ENCODE peak calls at places on chromosomes 7 and 10, in eight cellular contexts. One of them, this sample, is unnamed.

GRCh38 chr7:129176853-129177369 is 11.5 kb upstream of the SMO start:
- DNase-seq in aorta: no peak
- DNase-seq in vagina: no peak
- DNase-seq in CD4-positive, alpha-beta T cell: no peak
- DNase-seq in astrocyte: no peak
- DNase-seq in mammary epithelial cell: no peak
- DNase-seq in left ventricle myocardium inferior: no peak
- DNase-seq in heart right ventricle: no peak
- DNase-seq in this sample: no peak

GRCh38 chr7:140003913-140004382 is 58.8 kb downstream of the PARP12 start:
- DNase-seq in aorta: no peak
- DNase-seq in vagina: no peak
- DNase-seq in CD4-positive, alpha-beta T cell: no peak
- DNase-seq in astrocyte: peak; percentile 26
- DNase-seq in mammary epithelial cell: peak; percentile 49
- DNase-seq in left ventricle myocardium inferior: no peak
- DNase-seq in heart right ventricle: no peak
- DNase-seq in this sample: no peak

GRCh38 chr7:5689716-5690115 is 91.7 kb downstream of the RNF216 start:
- DNase-seq in aorta: no peak
- DNase-seq in vagina: no peak
- DNase-seq in CD4-positive, alpha-beta T cell: no peak
- DNase-seq in astrocyte: no peak
- DNase-seq in mammary epithelial cell: no peak
- DNase-seq in left ventricle myocardium inferior: no peak
- DNase-seq in heart right ventricle: no peak
- DNase-seq in this sample: no peak

GRCh38 chr7:68470836-68471235 is 1127.4 kb upstream of the AUTS2 start:
- DNase-seq in aorta: no peak
- DNase-seq in vagina: no peak
- DNase-seq in CD4-positive, alpha-beta T cell: no peak
- DNase-seq in astrocyte: no peak
- DNase-seq in mammary epithelial cell: no peak
- DNase-seq in left ventricle myocardium inferior: no peak
- DNase-seq in heart right ventricle: no peak
- DNase-seq in this sample: no peak

GRCh38 chr7:148747274-148747673 is 48.6 kb downstream of the CUL1 start:
- DNase-seq in aorta: no peak
- DNase-seq in vagina: no peak
- DNase-seq in CD4-positive, alpha-beta T cell: no peak
- DNase-seq in astrocyte: no peak
- DNase-seq in mammary epithelial cell: peak; percentile 19
- DNase-seq in left ventricle myocardium inferior: no peak
- DNase-seq in heart right ventricle: no peak
- DNase-seq in this sample: no peak

GRCh38 chr10:111275091-111275490 is 198.3 kb downstream of the ADRA2A start:
- DNase-seq in aorta: no peak
- DNase-seq in vagina: no peak
- DNase-seq in CD4-positive, alpha-beta T cell: no peak
- DNase-seq in astrocyte: no peak
- DNase-seq in mammary epithelial cell: no peak
- DNase-seq in left ventricle myocardium inferior: no peak
- DNase-seq in heart right ventricle: no peak
- DNase-seq in this sample: no peak

GRCh38 chr10:11225935-11226334 is 208.3 kb downstream of the CELF2 start:
- DNase-seq in aorta: no peak
- DNase-seq in vagina: no peak
- DNase-seq in CD4-positive, alpha-beta T cell: peak; percentile 63
- DNase-seq in astrocyte: no peak
- DNase-seq in mammary epithelial cell: no peak
- DNase-seq in left ventricle myocardium inferior: no peak
- DNase-seq in heart right ventricle: peak; percentile 23
- DNase-seq in this sample: peak; percentile 39

GRCh38 chr7:75951506-75951905 is 36.6 kb downstream of the POR start:
- DNase-seq in aorta: no peak
- DNase-seq in vagina: no peak
- DNase-seq in CD4-positive, alpha-beta T cell: no peak
- DNase-seq in astrocyte: no peak
- DNase-seq in mammary epithelial cell: peak; percentile 79
- DNase-seq in left ventricle myocardium inferior: peak; percentile 43
- DNase-seq in heart right ventricle: no peak
- DNase-seq in this sample: peak; percentile 50

GRCh38 chr7:102890292-102890970 is 22.4 kb upstream of the LRRC17 start:
- DNase-seq in aorta: no peak
- DNase-seq in vagina: no peak
- DNase-seq in CD4-positive, alpha-beta T cell: no peak
- DNase-seq in astrocyte: peak; percentile 91
- DNase-seq in mammary epithelial cell: no peak
- DNase-seq in left ventricle myocardium inferior: no peak
- DNase-seq in heart right ventricle: peak; percentile 17
- DNase-seq in this sample: no peak

GRCh38 chr10:43671659-43672555 is 23.2 kb upstream of the ZNF32 start:
- DNase-seq in aorta: no peak
- DNase-seq in vagina: no peak
- DNase-seq in CD4-positive, alpha-beta T cell: no peak
- DNase-seq in astrocyte: peak; percentile 47
- DNase-seq in mammary epithelial cell: peak; percentile 46
- DNase-seq in left ventricle myocardium inferior: no peak
- DNase-seq in heart right ventricle: peak; percentile 69
- DNase-seq in this sample: peak; percentile 63

GRCh38 chr7:35593896-35594295 is 101.0 kb downstream of the HERPUD2 start:
- DNase-seq in aorta: no peak
- DNase-seq in vagina: no peak
- DNase-seq in CD4-positive, alpha-beta T cell: no peak
- DNase-seq in astrocyte: no peak
- DNase-seq in mammary epithelial cell: no peak
- DNase-seq in left ventricle myocardium inferior: no peak
- DNase-seq in heart right ventricle: no peak
- DNase-seq in this sample: no peak

GRCh38 chr10:30027057-30028005 is 32.1 kb downstream of the JCAD start:
- DNase-seq in aorta: no peak
- DNase-seq in vagina: no peak
- DNase-seq in CD4-positive, alpha-beta T cell: peak; percentile 90
- DNase-seq in astrocyte: no peak
- DNase-seq in mammary epithelial cell: peak; percentile 61
- DNase-seq in left ventricle myocardium inferior: peak; percentile 38
- DNase-seq in heart right ventricle: peak; percentile 57
- DNase-seq in this sample: peak; percentile 54

GRCh38 chr10:75944061-75944460 is 512.6 kb downstream of the LRMDA start:
- DNase-seq in aorta: no peak
- DNase-seq in vagina: no peak
- DNase-seq in CD4-positive, alpha-beta T cell: no peak
- DNase-seq in astrocyte: no peak
- DNase-seq in mammary epithelial cell: no peak
- DNase-seq in left ventricle myocardium inferior: no peak
- DNase-seq in heart right ventricle: no peak
- DNase-seq in this sample: no peak

GRCh38 chr7:101828308-101829020 is 11.0 kb downstream of the CUX1 start:
- DNase-seq in aorta: peak; percentile 62
- DNase-seq in vagina: no peak
- DNase-seq in CD4-positive, alpha-beta T cell: no peak
- DNase-seq in astrocyte: no peak
- DNase-seq in mammary epithelial cell: no peak
- DNase-seq in left ventricle myocardium inferior: no peak
- DNase-seq in heart right ventricle: no peak
- DNase-seq in this sample: no peak

GRCh38 chr7:1720325-1720724 is 50.2 kb downstream of the ELFN1 start:
- DNase-seq in aorta: no peak
- DNase-seq in vagina: no peak
- DNase-seq in CD4-positive, alpha-beta T cell: no peak
- DNase-seq in astrocyte: no peak
- DNase-seq in mammary epithelial cell: no peak
- DNase-seq in left ventricle myocardium inferior: no peak
- DNase-seq in heart right ventricle: no peak
- DNase-seq in this sample: no peak

GRCh38 chr10:80051993-80052392 is 26.5 kb upstream of the TMEM254 start:
- DNase-seq in aorta: no peak
- DNase-seq in vagina: no peak
- DNase-seq in CD4-positive, alpha-beta T cell: no peak
- DNase-seq in astrocyte: no peak
- DNase-seq in mammary epithelial cell: no peak
- DNase-seq in left ventricle myocardium inferior: no peak
- DNase-seq in heart right ventricle: no peak
- DNase-seq in this sample: no peak

GRCh38 chr7:21184956-21185355 is 242.9 kb upstream of the SP4 start:
- DNase-seq in aorta: no peak
- DNase-seq in vagina: no peak
- DNase-seq in CD4-positive, alpha-beta T cell: no peak
- DNase-seq in astrocyte: no peak
- DNase-seq in mammary epithelial cell: no peak
- DNase-seq in left ventricle myocardium inferior: no peak
- DNase-seq in heart right ventricle: no peak
- DNase-seq in this sample: no peak

GRCh38 chr7:43888983-43889945 is 17.1 kb downstream of the URGCP start:
- DNase-seq in aorta: no peak
- DNase-seq in vagina: no peak
- DNase-seq in CD4-positive, alpha-beta T cell: no peak
- DNase-seq in astrocyte: no peak
- DNase-seq in mammary epithelial cell: no peak
- DNase-seq in left ventricle myocardium inferior: no peak
- DNase-seq in heart right ventricle: no peak
- DNase-seq in this sample: no peak

GRCh38 chr7:123439186-123439585 is 95.2 kb downstream of the IQUB start:
- DNase-seq in aorta: no peak
- DNase-seq in vagina: no peak
- DNase-seq in CD4-positive, alpha-beta T cell: no peak
- DNase-seq in astrocyte: no peak
- DNase-seq in mammary epithelial cell: no peak
- DNase-seq in left ventricle myocardium inferior: no peak
- DNase-seq in heart right ventricle: no peak
- DNase-seq in this sample: no peak

GRCh38 chr10:63798599-63799498 is 277.6 kb downstream of the REEP3 start:
- DNase-seq in aorta: peak; percentile 89
- DNase-seq in vagina: no peak
- DNase-seq in CD4-positive, alpha-beta T cell: no peak
- DNase-seq in astrocyte: peak; percentile 99
- DNase-seq in mammary epithelial cell: peak; percentile 57
- DNase-seq in left ventricle myocardium inferior: peak; percentile 68
- DNase-seq in heart right ventricle: peak; percentile 83
- DNase-seq in this sample: peak; percentile 49

GRCh38 chr7:128247640-128248194 is 6.6 kb downstream of the LEP start:
- DNase-seq in aorta: no peak
- DNase-seq in vagina: no peak
- DNase-seq in CD4-positive, alpha-beta T cell: no peak
- DNase-seq in astrocyte: peak; percentile 18
- DNase-seq in mammary epithelial cell: peak; percentile 44
- DNase-seq in left ventricle myocardium inferior: no peak
- DNase-seq in heart right ventricle: no peak
- DNase-seq in this sample: no peak

GRCh38 chr10:98528166-98528784 is 81.5 kb upstream of the HPS1 start:
- DNase-seq in aorta: no peak
- DNase-seq in vagina: no peak
- DNase-seq in CD4-positive, alpha-beta T cell: no peak
- DNase-seq in astrocyte: no peak
- DNase-seq in mammary epithelial cell: no peak
- DNase-seq in left ventricle myocardium inferior: no peak
- DNase-seq in heart right ventricle: no peak
- DNase-seq in this sample: no peak

GRCh38 chr7:157615852-157616251 is 279.0 kb downstream of the DNAJB6 start:
- DNase-seq in aorta: peak; percentile 59
- DNase-seq in vagina: no peak
- DNase-seq in CD4-positive, alpha-beta T cell: no peak
- DNase-seq in astrocyte: no peak
- DNase-seq in mammary epithelial cell: no peak
- DNase-seq in left ventricle myocardium inferior: no peak
- DNase-seq in heart right ventricle: no peak
- DNase-seq in this sample: no peak
- H3K9me3 ChIP-seq in aorta: peaks cover 3% of the 10 kb centered on the region
- H3K9me3 ChIP-seq in vagina: no peaks in the 10 kb centered on the region
- H3K9me3 ChIP-seq in CD4-positive, alpha-beta T cell: no peaks in the 10 kb centered on the region
- H3K9me3 ChIP-seq in astrocyte: no peaks in the 10 kb centered on the region
- H3K9me3 ChIP-seq in mammary epithelial cell: peaks cover 47% of the 10 kb centered on the region
- H3K9me3 ChIP-seq in left ventricle myocardium inferior: no peaks in the 10 kb centered on the region
- H3K9me3 ChIP-seq in heart right ventricle: no peaks in the 10 kb centered on the region
- H3K9me3 ChIP-seq in this sample: no peaks in the 10 kb centered on the region

DNA sequence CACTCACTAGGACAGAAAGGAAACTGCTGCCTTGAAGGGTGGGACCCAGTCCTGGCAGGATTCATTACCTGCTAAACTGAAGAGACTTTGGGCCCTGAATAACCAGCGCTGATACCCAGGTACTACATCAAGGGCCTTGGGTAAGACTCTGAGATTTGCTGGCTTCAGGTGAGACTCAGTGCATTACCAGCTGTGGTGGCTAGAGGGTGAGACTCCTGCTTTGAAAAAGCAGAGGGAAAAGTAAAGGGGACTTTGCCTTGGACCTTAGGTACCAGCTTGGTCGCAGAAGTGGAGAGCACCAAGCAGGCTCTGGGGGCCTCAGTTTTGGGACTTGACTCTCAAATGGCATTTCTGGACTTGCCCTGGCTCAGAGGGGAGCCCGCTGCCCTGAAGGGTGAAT is 673.3 kb downstream of the NXPH1 start:
- DNase-seq in aorta: no peak
- DNase-seq in vagina: no peak
- DNase-seq in CD4-positive, alpha-beta T cell: no peak
- DNase-seq in astrocyte: no peak
- DNase-seq in mammary epithelial cell: no peak
- DNase-seq in left ventricle myocardium inferior: no peak
- DNase-seq in heart right ventricle: no peak
- DNase-seq in this sample: no peak
- H3K9me3 ChIP-seq in aorta: no peaks in the 10 kb centered on the region
- H3K9me3 ChIP-seq in vagina: no peaks in the 10 kb centered on the region
- H3K9me3 ChIP-seq in CD4-positive, alpha-beta T cell: no peaks in the 10 kb centered on the region
- H3K9me3 ChIP-seq in astrocyte: no peaks in the 10 kb centered on the region
- H3K9me3 ChIP-seq in mammary epithelial cell: peaks cover 20% of the 10 kb centered on the region
- H3K9me3 ChIP-seq in left ventricle myocardium inferior: peaks cover 40% of the 10 kb centered on the region
- H3K9me3 ChIP-seq in heart right ventricle: peaks cover 7% of the 10 kb centered on the region
- H3K9me3 ChIP-seq in this sample: peaks cover 11% of the 10 kb centered on the region

DNA sequence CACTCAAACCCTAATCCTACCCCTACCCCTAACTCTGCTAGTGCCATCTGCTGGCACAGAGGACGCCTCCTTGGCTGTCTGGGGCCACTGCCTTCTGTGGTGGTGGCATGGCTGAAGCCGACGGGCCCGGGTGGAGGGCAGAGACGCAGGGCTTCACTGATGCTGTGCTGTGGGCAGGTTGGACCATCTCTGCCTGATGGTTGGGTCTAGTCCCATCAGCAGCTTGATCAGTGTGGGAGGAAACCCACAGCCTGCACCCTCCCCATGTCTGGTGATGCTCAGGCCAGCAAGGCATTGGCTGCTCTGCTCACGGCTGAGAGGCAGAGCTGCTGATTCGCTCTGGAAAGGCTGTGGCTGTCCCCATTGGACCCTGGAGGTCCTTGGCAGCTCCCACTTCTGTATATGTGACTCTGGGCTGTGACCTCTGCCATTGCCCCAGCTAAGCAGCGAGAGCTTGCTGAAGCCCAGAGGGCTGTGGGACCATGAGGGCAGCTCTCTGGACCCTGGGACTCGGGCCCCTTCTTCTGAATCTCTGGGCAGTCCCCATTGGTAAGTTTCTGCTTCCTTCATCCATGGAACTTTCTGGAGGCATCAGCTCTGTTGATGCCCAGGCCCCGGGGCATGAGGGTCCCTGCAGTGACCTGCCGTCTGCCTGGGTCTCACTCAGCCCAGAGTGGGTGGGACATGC is at the start of gene SCART1:
- DNase-seq in aorta: no peak
- DNase-seq in vagina: peak; percentile 64
- DNase-seq in CD4-positive, alpha-beta T cell: no peak
- DNase-seq in astrocyte: no peak
- DNase-seq in mammary epithelial cell: no peak
- DNase-seq in left ventricle myocardium inferior: no peak
- DNase-seq in heart right ventricle: no peak
- DNase-seq in this sample: peak; percentile 20
- H3K9me3 ChIP-seq in aorta: no peaks in the 10 kb centered on the region
- H3K9me3 ChIP-seq in vagina: no peaks in the 10 kb centered on the region
- H3K9me3 ChIP-seq in CD4-positive, alpha-beta T cell: peaks cover 8% of the 10 kb centered on the region
- H3K9me3 ChIP-seq in astrocyte: peaks cover 8% of the 10 kb centered on the region
- H3K9me3 ChIP-seq in mammary epithelial cell: peaks cover 27% of the 10 kb centered on the region
- H3K9me3 ChIP-seq in left ventricle myocardium inferior: peaks cover 16% of the 10 kb centered on the region
- H3K9me3 ChIP-seq in heart right ventricle: peaks cover 5% of the 10 kb centered on the region
- H3K9me3 ChIP-seq in this sample: no peaks in the 10 kb centered on the region

GRCh38 chr7:64078699-64078994 is 33.4 kb downstream of the ZNF727 start:
- DNase-seq in aorta: no peak
- DNase-seq in vagina: no peak
- DNase-seq in CD4-positive, alpha-beta T cell: no peak
- DNase-seq in astrocyte: no peak
- DNase-seq in mammary epithelial cell: no peak
- DNase-seq in left ventricle myocardium inferior: no peak
- DNase-seq in heart right ventricle: no peak
- DNase-seq in this sample: no peak
- H3K9me3 ChIP-seq in aorta: peaks cover 24% of the 10 kb centered on the region
- H3K9me3 ChIP-seq in vagina: peaks cover 100% of the 10 kb centered on the region
- H3K9me3 ChIP-seq in CD4-positive, alpha-beta T cell: peaks cover 96% of the 10 kb centered on the region
- H3K9me3 ChIP-seq in astrocyte: peaks cover 32% of the 10 kb centered on the region
- H3K9me3 ChIP-seq in mammary epithelial cell: peaks cover 70% of the 10 kb centered on the region
- H3K9me3 ChIP-seq in left ventricle myocardium inferior: no peaks in the 10 kb centered on the region
- H3K9me3 ChIP-seq in heart right ventricle: peaks cover 100% of the 10 kb centered on the region
- H3K9me3 ChIP-seq in this sample: peaks cover 39% of the 10 kb centered on the region